ENCODE peak calls at places on chromosomes 13 and 19, in four cellular contexts. W is HEK293T, I is heart right ventricle, Y is HFFc6. Q is an unnamed sample.
A peak's percentile ranks its signal among the peaks of the same experiment; 100 is the strongest.

GRCh38 chr19:47848871-47849473 is 10.1 kb upstream of the TPRX2 start:
- DNase-seq in W (peak; percentile 58), I (no peak), Y (no peak), Q (peak; percentile 10)

GRCh38 chr19:55993492-55993891 is 6.9 kb downstream of the NLRP5 start:
- DNase-seq in W (no peak), Y (no peak), I (no peak), Q (no peak)

GRCh38 chr13:73844986-73845385 is 289.2 kb downstream of the KLF12 start:
- DNase-seq in I (no peak), Y (no peak), W (no peak), Q (no peak)

GRCh38 chr19:10820173-10820572 is 15.8 kb downstream of the TMED1 start:
- DNase-seq in I (no peak), Y (no peak), W (no peak), Q (no peak)

GRCh38 chr19:38649305-38650179 is 2.1 kb downstream of the ACTN4 start:
- DNase-seq in Y (no peak), W (no peak), I (no peak), Q (no peak)

GRCh38 chr13:50911051-50911690 is 1.6 kb downstream of the RNASEH2B start:
- DNase-seq in W (no peak), Y (no peak), I (no peak), Q (no peak)

GRCh38 chr13:73900591-73900990 is 233.6 kb downstream of the KLF12 start:
- DNase-seq in W (no peak), I (no peak), Y (no peak), Q (no peak)

GRCh38 chr13:64925727-64926126 is 2304.4 kb downstream of the PCDH9 start:
- DNase-seq in W (no peak), I (no peak), Y (no peak), Q (no peak)

GRCh38 chr19:17026041-17026658 is 460 bp downstream of the CPAMD8 start:
- DNase-seq in Y (no peak), W (no peak), I (no peak), Q (no peak)

GRCh38 chr19:48196933-48197665 is 26.6 kb downstream of the ZSWIM9 start:
- DNase-seq in W (no peak), I (no peak), Y (no peak), Q (no peak)

GRCh38 chr19:4284176-4284958 is 5.3 kb downstream of the SHD start:
- DNase-seq in W (peak; percentile 94), Y (no peak), I (no peak), Q (peak; percentile 9)

GRCh38 chr13:109465151-109465550 is 321.2 kb downstream of the IRS2 start:
- DNase-seq in W (no peak), Y (no peak), I (no peak), Q (no peak)

GRCh38 chr13:40420160-40420740 is 246.2 kb downstream of the FOXO1 start:
- DNase-seq in I (no peak), Y (no peak), W (no peak), Q (no peak)

GRCh38 chr19:36169084-36169760 is 17.0 kb upstream of the COX7A1 start:
- DNase-seq in W (no peak), Y (no peak), I (peak; percentile 18), Q (no peak)

GRCh38 chr19:3612901-3613741 is 6.4 kb upstream of the TBXA2R start:
- DNase-seq in I (no peak), W (no peak), Y (no peak), Q (no peak)

GRCh38 chr19:48196321-48196761 is 25.9 kb downstream of the ZSWIM9 start:
- DNase-seq in I (no peak), Y (no peak), W (no peak), Q (no peak)

GRCh38 chr19:18520848-18521691 is 800 bp downstream of the ELL start:
- DNase-seq in Y (no peak), I (peak; percentile 45), W (no peak), Q (no peak)

GRCh38 chr19:7355151-7355845 is 6.6 kb downstream of the ARHGEF18 start:
- DNase-seq in Y (no peak), W (no peak), I (no peak), Q (no peak)